ENCODE peak calls at places on chromosome 9, in eight cellular contexts. K is stomach, Q is breast epithelium, P is prostate gland, H is transverse colon, Y is HCT116, A is GM23338, B is spleen. U is an unnamed sample.

GRCh38 chr9:134158753-134159392 is 5.5 kb downstream of the RNU6ATAC start:
- DNase-seq in K (no peak), Q (no peak), P (no peak), H (no peak), Y (no peak), A (no peak), B (peak; percentile 72), U (no peak)

GRCh38 chr9:124257865-124258764 is at the start of gene NEK6:
- DNase-seq in K (peak; percentile 40), Q (no peak), P (no peak), H (peak; percentile 19), Y (no peak), A (no peak), B (peak; percentile 92), U (peak; percentile 47)

GRCh38 chr9:19946446-19947109 is 157.7 kb upstream of the SLC24A2 start:
- DNase-seq in K (no peak), Q (no peak), P (no peak), H (no peak), Y (no peak), A (peak; percentile 60), B (no peak), U (no peak)

GRCh38 chr9:117414220-117414905 is 494 bp downstream of the ASTN2 start:
- DNase-seq in K (peak; percentile 37), Q (peak; percentile 52), P (peak; percentile 21), H (no peak), Y (no peak), A (peak; percentile 66), B (no peak), U (no peak)

GRCh38 chr9:129333613-129333960 is 155.5 kb upstream of the IER5L start:
- DNase-seq in K (no peak), Q (no peak), P (no peak), H (no peak), Y (peak; percentile 51), A (peak; percentile 76), B (no peak), U (no peak)

GRCh38 chr9:112422417-112423148 is 42.7 kb downstream of the HSDL2 start:
- DNase-seq in K (no peak), Q (no peak), P (no peak), H (no peak), Y (no peak), A (no peak), B (no peak), U (no peak)

GRCh38 chr9:99556998-99557397 is 264.7 kb upstream of the NR4A3 start:
- DNase-seq in K (no peak), Q (no peak), P (no peak), H (no peak), Y (no peak), A (no peak), B (no peak), U (no peak)

GRCh38 chr9:129910628-129911567 is 75.6 kb downstream of the USP20 start:
- DNase-seq in K (no peak), Q (no peak), P (no peak), H (no peak), Y (peak; percentile 95), A (no peak), B (no peak), U (no peak)

GRCh38 chr9:126491256-126491879 is 122.4 kb upstream of the LMX1B start:
- DNase-seq in K (peak; percentile 52), Q (no peak), P (peak; percentile 58), H (peak; percentile 43), Y (no peak), A (peak; percentile 78), B (peak; percentile 61), U (no peak)

GRCh38 chr9:34123682-34124081 is 2.8 kb downstream of the DCAF12 start:
- DNase-seq in K (peak; percentile 27), Q (no peak), P (no peak), H (peak; percentile 38), Y (no peak), A (no peak), B (peak; percentile 76), U (peak; percentile 70)

GRCh38 chr9:133375724-133376654 is at the start of the genes STKLD1 and SURF4:
- DNase-seq in K (peak; percentile 98), Q (peak; percentile 94), P (peak; percentile 95), H (peak; percentile 98), Y (peak; percentile 90), A (peak; percentile 98), B (peak; percentile 100), U (peak; percentile 97)

GRCh38 chr9:126470251-126470993 is 143.3 kb upstream of the LMX1B start:
- DNase-seq in K (no peak), Q (peak; percentile 22), P (no peak), H (no peak), Y (no peak), A (no peak), B (peak; percentile 79), U (no peak)

GRCh38 chr9:104808030-104808614 is 44.2 kb downstream of the NIPSNAP3B start:
- DNase-seq in K (peak; percentile 30), Q (no peak), P (no peak), H (no peak), Y (no peak), A (peak; percentile 71), B (no peak), U (no peak)

GRCh38 chr9:129550199-129550839 is 70.6 kb downstream of the C9orf50 start:
- DNase-seq in K (peak; percentile 87), Q (peak; percentile 78), P (peak; percentile 78), H (peak; percentile 64), Y (no peak), A (peak; percentile 75), B (peak; percentile 91), U (peak; percentile 93)

GRCh38 chr9:92350740-92351133 is 25.0 kb downstream of the CENPP start:
- DNase-seq in K (no peak), Q (no peak), P (no peak), H (no peak), Y (no peak), A (no peak), B (no peak), U (no peak)

GRCh38 chr9:20321683-20322082 is 300.6 kb downstream of the MLLT3 start:
- DNase-seq in K (no peak), Q (no peak), P (no peak), H (no peak), Y (no peak), A (no peak), B (no peak), U (no peak)

GRCh38 chr9:127133739-127134167 is 11.3 kb upstream of the ANGPTL2 start:
- DNase-seq in K (peak; percentile 26), Q (no peak), P (peak; percentile 50), H (peak; percentile 48), Y (no peak), A (peak; percentile 44), B (no peak), U (peak; percentile 91)

GRCh38 chr9:35277171-35277520 is 115.3 kb downstream of the UNC13B start:
- DNase-seq in K (no peak), Q (no peak), P (no peak), H (no peak), Y (no peak), A (no peak), B (no peak), U (no peak)

GRCh38 chr9:109017493-109017892 is 4.2 kb upstream of the CTNNAL1 start:
- DNase-seq in K (no peak), Q (no peak), P (no peak), H (no peak), Y (no peak), A (no peak), B (no peak), U (no peak)

GRCh38 chr9:134888603-134889195 is 8.1 kb downstream of the FCN2 start:
- DNase-seq in K (peak; percentile 19), Q (no peak), P (no peak), H (no peak), Y (no peak), A (no peak), B (no peak), U (no peak)

DNA sequence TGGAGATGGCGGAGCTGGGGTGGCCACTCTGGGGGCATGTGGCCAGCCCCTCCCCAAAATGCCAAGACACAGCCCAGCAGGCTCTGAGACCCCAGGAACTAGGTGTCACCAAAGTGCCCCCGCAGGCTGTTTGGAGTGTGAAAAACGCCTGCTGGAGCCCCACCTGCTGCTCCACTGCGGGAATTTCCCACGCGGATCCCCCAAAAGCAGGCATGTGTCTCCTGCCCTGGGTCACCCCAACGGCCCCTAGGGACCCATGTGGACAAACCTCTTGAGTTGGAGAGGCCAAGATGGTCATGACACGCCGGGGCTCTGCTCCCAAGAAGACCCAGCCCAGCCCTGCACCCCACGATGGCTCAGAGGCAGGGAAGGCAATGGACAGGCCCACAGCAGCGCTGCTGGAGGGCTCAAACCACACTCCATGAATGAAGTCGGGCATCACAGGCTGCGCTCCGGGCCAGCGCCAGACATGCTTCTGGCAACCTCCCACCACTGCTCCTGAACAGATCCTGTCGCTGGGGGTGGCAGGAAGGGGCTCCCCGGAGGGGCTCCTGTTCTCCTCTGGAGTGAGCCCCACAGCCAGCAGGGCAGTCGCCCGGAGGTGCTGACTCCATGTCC is 15.3 kb downstream of the NOTCH1 start:
- DNase-seq in K (no peak), Q (no peak), P (no peak), H (no peak), Y (no peak), A (no peak), B (no peak), U (no peak)
- H3K4me1 ChIP-seq in K (peaks cover 98% of the 10 kb centered on the region), Q (no peaks in the 10 kb centered on the region), P (no peaks in the 10 kb centered on the region), H (peaks cover 91% of the 10 kb centered on the region), Y (peaks cover 70% of the 10 kb centered on the region), A (peaks cover 10% of the 10 kb centered on the region), B (peaks cover 99% of the 10 kb centered on the region), U (peaks cover 96% of the 10 kb centered on the region)

GRCh38 chr9:38706493-38706892 is 13.4 kb downstream of the FAM240B start:
- DNase-seq in K (no peak), Q (no peak), P (no peak), H (no peak), Y (no peak), A (no peak), B (no peak), U (no peak)
- TF ChIP-seq POLR2AphosphoS5 in K (no peak), Q (no peak), P (no peak), H (no peak), Y (no peak), A (no peak), B (no peak), U (no peak)

DNA sequence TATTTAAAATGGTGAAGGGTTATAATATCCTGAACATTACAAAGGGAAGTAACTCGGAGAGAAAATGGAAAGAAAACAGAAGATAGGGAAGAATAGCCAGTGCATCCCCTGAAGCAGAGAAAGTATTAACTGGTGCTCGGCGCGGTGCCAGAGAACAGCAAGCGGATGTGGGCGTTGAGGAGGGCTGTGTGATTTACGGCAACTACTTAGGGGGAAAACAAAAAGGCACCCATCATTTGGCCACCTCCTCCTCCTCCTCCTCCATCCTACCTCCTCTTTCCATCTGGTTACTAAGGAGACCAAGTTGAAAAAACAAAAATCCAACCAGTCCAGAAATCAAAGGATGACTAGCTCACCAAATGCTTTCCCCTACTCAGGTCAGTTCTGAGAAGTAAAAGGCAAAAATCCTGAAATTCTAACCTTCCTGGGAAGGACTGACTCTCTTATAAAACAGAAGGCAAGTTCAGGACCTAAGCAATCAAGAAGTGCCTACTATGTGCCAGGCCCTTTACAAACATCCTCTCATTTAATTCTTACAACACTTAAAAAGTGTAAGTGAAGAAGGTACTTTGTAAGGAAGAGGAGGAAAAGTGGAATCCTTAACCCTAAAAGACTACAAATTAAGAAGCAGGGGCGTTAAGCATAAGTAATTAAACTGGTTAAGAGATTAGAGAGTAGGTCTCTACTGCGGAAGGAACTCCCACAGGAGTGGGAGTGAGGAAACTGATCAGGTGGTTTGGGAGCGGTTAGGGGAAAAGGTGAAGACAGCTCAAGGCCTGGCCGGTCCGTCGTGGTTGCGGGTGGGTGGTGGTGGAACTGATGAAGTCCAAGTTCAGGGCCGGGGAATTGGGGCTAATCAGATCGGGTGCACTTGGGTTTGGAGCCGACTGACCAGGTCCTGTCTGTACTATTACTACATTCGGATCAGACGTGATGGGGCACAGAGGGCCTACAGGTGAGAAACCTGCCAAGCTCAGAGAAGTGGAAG is 1.0 kb downstream of the MED27 start:
- DNase-seq in K (no peak), Q (no peak), P (peak; percentile 12), H (no peak), Y (no peak), A (no peak), B (no peak), U (peak; percentile 68)
- H3K4me1 ChIP-seq in K (peaks cover 44% of the 10 kb centered on the region), Q (no peaks in the 10 kb centered on the region), P (peaks cover 10% of the 10 kb centered on the region), H (peaks cover 18% of the 10 kb centered on the region), Y (peaks cover 26% of the 10 kb centered on the region), A (peaks cover 13% of the 10 kb centered on the region), B (peaks cover 49% of the 10 kb centered on the region), U (peaks cover 18% of the 10 kb centered on the region)

GRCh38 chr9:16671591-16672137 is 198.8 kb downstream of the BNC2 start:
- DNase-seq in K (no peak), Q (no peak), P (no peak), H (no peak), Y (no peak), A (no peak), B (no peak), U (no peak)
- TF ChIP-seq POLR2AphosphoS5 in K (no peak), Q (no peak), P (no peak), H (no peak), Y (no peak), A (no peak), B (no peak), U (no peak)

U was measured in sigmoid colon.